ENCODE peak calls at places on chromosomes 13 and 19, in five cellular contexts. One of them, this sample, is unnamed.

GRCh38 chr19:5345895-5346386 is 5.3 kb upstream of the PTPRS start:
- DNase-seq in esophagus squamous epithelium: no peak
- DNase-seq in dorsolateral prefrontal cortex: no peak
- DNase-seq in neural progenitor cell: no peak
- DNase-seq in right lobe of liver: no peak
- DNase-seq in this sample: no peak

GRCh38 chr19:29645911-29646310 is 19.4 kb upstream of the PLEKHF1 start:
- DNase-seq in dorsolateral prefrontal cortex: no peak
- DNase-seq in esophagus squamous epithelium: no peak
- DNase-seq in right lobe of liver: peak
- DNase-seq in neural progenitor cell: no peak
- DNase-seq in this sample: no peak

GRCh38 chr19:43767316-43767715 is 12.6 kb upstream of the SMG9 start:
- DNase-seq in esophagus squamous epithelium: no peak
- DNase-seq in neural progenitor cell: no peak
- DNase-seq in dorsolateral prefrontal cortex: no peak
- DNase-seq in right lobe of liver: no peak
- DNase-seq in this sample: no peak

GRCh38 chr13:48412100-48412556 is 785 bp downstream of the LPAR6 start:
- DNase-seq in dorsolateral prefrontal cortex: no peak
- DNase-seq in neural progenitor cell: no peak
- DNase-seq in esophagus squamous epithelium: no peak
- DNase-seq in right lobe of liver: no peak
- DNase-seq in this sample: no peak

GRCh38 chr13:112637017-112637801 is 49.3 kb upstream of the TUBGCP3 start:
- DNase-seq in neural progenitor cell: no peak
- DNase-seq in right lobe of liver: no peak
- DNase-seq in dorsolateral prefrontal cortex: no peak
- DNase-seq in esophagus squamous epithelium: no peak
- DNase-seq in this sample: no peak

GRCh38 chr13:99614465-99614885 is 113.2 kb downstream of the TM9SF2 start:
- DNase-seq in right lobe of liver: peak
- DNase-seq in neural progenitor cell: no peak
- DNase-seq in esophagus squamous epithelium: no peak
- DNase-seq in dorsolateral prefrontal cortex: no peak
- DNase-seq in this sample: no peak

GRCh38 chr13:50484472-50485113 is 358.9 kb downstream of the DLEU7 start:
- DNase-seq in neural progenitor cell: no peak
- DNase-seq in dorsolateral prefrontal cortex: no peak
- DNase-seq in esophagus squamous epithelium: no peak
- DNase-seq in right lobe of liver: no peak
- DNase-seq in this sample: no peak

GRCh38 chr13:20901668-20902437 is 693 bp downstream of the XPO4 start:
- DNase-seq in dorsolateral prefrontal cortex: peak
- DNase-seq in neural progenitor cell: peak
- DNase-seq in esophagus squamous epithelium: no peak
- DNase-seq in right lobe of liver: peak
- DNase-seq in this sample: no peak

GRCh38 chr13:114284680-114285079 is 3.3 kb downstream of the UPF3A start:
- DNase-seq in right lobe of liver: no peak
- DNase-seq in dorsolateral prefrontal cortex: no peak
- DNase-seq in esophagus squamous epithelium: no peak
- DNase-seq in neural progenitor cell: no peak
- DNase-seq in this sample: no peak

DNA sequence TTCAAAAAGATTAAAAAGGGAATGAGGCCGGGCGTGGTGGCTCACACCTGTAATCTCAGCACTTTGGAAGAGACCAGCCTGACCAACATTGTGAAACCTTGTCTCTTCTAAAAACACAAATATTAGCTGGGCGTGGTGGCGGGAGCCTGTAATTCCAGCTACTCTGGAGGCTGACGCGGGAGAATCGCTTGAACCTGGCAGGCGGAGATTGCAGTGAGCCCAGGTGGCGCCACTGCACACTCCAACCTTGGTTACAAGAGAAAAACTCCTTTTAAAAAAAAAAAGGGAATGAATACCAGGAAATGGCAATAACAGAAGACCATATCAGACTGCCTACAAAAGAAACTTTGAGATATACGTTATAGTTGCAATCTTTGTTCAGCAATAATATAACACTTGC is 1244.5 kb downstream of the PCDH9 start:
- DNase-seq in neural progenitor cell: peak
- DNase-seq in dorsolateral prefrontal cortex: no peak
- DNase-seq in esophagus squamous epithelium: no peak
- DNase-seq in right lobe of liver: no peak
- DNase-seq in this sample: no peak
- TF ChIP-seq CTCF in neural progenitor cell: peak
- TF ChIP-seq CTCF in dorsolateral prefrontal cortex: no peak
- TF ChIP-seq CTCF in esophagus squamous epithelium: no peak
- TF ChIP-seq CTCF in right lobe of liver: no peak
- TF ChIP-seq CTCF in this sample: no peak

GRCh38 chr19:49116544-49116943 is 2.4 kb downstream of the LIN7B start:
- DNase-seq in right lobe of liver: no peak
- DNase-seq in dorsolateral prefrontal cortex: no peak
- DNase-seq in neural progenitor cell: no peak
- DNase-seq in esophagus squamous epithelium: no peak
- DNase-seq in this sample: no peak
- TF ChIP-seq CTCF in right lobe of liver: no peak
- TF ChIP-seq CTCF in dorsolateral prefrontal cortex: no peak
- TF ChIP-seq CTCF in neural progenitor cell: no peak
- TF ChIP-seq CTCF in esophagus squamous epithelium: no peak
- TF ChIP-seq CTCF in this sample: no peak

GRCh38 chr19:13229246-13229645 is 79.0 kb downstream of the IER2 start:
- DNase-seq in dorsolateral prefrontal cortex: no peak
- DNase-seq in neural progenitor cell: no peak
- DNase-seq in right lobe of liver: no peak
- DNase-seq in esophagus squamous epithelium: no peak
- DNase-seq in this sample: no peak

GRCh38 chr19:13238891-13239534 is 88.8 kb downstream of the IER2 start:
- DNase-seq in dorsolateral prefrontal cortex: no peak
- DNase-seq in neural progenitor cell: no peak
- DNase-seq in esophagus squamous epithelium: no peak
- DNase-seq in right lobe of liver: no peak
- DNase-seq in this sample: no peak

GRCh38 chr19:13231663-13232062 is 81.5 kb downstream of the IER2 start:
- DNase-seq in neural progenitor cell: no peak
- DNase-seq in right lobe of liver: no peak
- DNase-seq in dorsolateral prefrontal cortex: no peak
- DNase-seq in esophagus squamous epithelium: no peak
- DNase-seq in this sample: no peak

GRCh38 chr19:13240312-13241022 is 90.3 kb downstream of the IER2 start:
- DNase-seq in esophagus squamous epithelium: no peak
- DNase-seq in right lobe of liver: no peak
- DNase-seq in neural progenitor cell: no peak
- DNase-seq in dorsolateral prefrontal cortex: no peak
- DNase-seq in this sample: no peak

DNA sequence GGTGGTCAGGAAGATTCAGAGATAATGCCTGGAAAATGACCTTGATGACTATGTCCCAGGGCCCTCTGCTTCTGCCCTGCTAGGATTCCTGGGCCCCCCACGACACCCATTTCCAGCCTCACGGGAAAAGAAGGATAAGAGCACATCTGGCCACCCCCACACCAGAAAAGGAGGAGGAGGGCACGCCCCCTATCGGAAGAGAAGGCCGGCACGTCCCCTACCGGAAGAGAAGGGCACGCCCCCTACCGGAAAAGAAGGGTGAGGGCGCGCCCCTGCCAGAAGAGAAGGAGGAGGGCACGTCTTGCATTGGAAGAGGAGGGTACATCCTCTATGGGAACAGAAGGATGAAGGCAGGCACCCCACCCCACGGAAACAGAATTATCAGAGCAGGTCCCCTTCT is 84.3 kb downstream of the IER2 start:
- DNase-seq in right lobe of liver: peak
- DNase-seq in neural progenitor cell: peak
- DNase-seq in dorsolateral prefrontal cortex: no peak
- DNase-seq in esophagus squamous epithelium: no peak
- DNase-seq in this sample: no peak
- TF ChIP-seq CTCF in right lobe of liver: peak
- TF ChIP-seq CTCF in neural progenitor cell: peak
- TF ChIP-seq CTCF in dorsolateral prefrontal cortex: peak
- TF ChIP-seq CTCF in esophagus squamous epithelium: no peak
- TF ChIP-seq CTCF in this sample: peak

GRCh38 chr13:71754407-71754974 is 112.5 kb downstream of the DACH1 start:
- DNase-seq in neural progenitor cell: no peak
- DNase-seq in right lobe of liver: no peak
- DNase-seq in esophagus squamous epithelium: no peak
- DNase-seq in dorsolateral prefrontal cortex: no peak
- DNase-seq in this sample: no peak
- TF ChIP-seq CTCF in neural progenitor cell: peak
- TF ChIP-seq CTCF in right lobe of liver: no peak
- TF ChIP-seq CTCF in esophagus squamous epithelium: no peak
- TF ChIP-seq CTCF in dorsolateral prefrontal cortex: no peak
- TF ChIP-seq CTCF in this sample: peak

GRCh38 chr19:50465986-50466771 is 10.1 kb upstream of the EMC10 start:
- DNase-seq in esophagus squamous epithelium: no peak
- DNase-seq in dorsolateral prefrontal cortex: no peak
- DNase-seq in right lobe of liver: no peak
- DNase-seq in neural progenitor cell: peak
- DNase-seq in this sample: no peak
- TF ChIP-seq CTCF in esophagus squamous epithelium: no peak
- TF ChIP-seq CTCF in dorsolateral prefrontal cortex: no peak
- TF ChIP-seq CTCF in right lobe of liver: no peak
- TF ChIP-seq CTCF in neural progenitor cell: peak
- TF ChIP-seq CTCF in this sample: no peak

DNA sequence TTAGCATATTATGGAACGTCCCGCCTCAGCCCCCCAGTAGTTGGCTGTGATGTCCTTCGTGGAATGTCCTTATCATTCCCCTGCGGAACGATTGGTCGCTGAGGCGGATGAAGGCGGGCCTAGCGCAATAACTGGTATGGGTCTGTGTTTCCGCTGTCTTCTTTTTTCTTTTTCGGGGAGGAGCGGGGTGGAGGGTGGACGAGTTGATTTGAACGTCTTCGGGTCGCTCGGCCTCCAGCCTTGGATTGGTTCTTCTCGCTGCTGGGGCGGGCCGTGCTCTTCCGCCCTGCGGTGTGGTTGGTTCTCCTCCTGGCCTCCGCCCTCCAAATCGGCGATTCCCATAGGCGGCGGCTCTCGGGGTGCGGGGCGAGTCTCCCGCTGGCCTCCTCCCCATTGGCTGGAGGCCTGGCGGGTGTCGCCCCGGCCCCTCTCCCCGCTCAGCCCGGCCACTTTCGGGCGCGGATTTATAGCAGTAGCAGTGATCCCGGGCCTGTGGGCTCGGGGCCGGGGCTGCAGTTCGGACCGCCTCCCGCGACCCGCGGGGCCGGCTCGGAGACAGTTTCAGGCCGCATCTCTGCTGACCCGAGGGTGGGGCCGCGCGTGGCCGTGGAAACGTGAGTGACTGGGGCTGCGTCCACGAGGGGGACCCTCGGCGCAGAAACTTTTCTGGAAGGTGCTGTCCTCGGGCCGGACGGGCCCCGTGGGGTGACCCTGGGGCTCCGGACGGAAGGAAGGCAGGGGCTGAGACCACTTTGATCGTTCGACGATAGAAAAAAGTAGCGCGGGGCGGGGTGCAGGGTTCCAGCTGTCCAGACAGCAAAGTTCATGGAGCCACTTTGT is 2.1 kb downstream of the ING1 start:
- DNase-seq in neural progenitor cell: peak
- DNase-seq in right lobe of liver: peak
- DNase-seq in esophagus squamous epithelium: peak
- DNase-seq in dorsolateral prefrontal cortex: peak
- DNase-seq in this sample: peak
- TF ChIP-seq CTCF in neural progenitor cell: peak
- TF ChIP-seq CTCF in right lobe of liver: no peak
- TF ChIP-seq CTCF in esophagus squamous epithelium: no peak
- TF ChIP-seq CTCF in dorsolateral prefrontal cortex: no peak
- TF ChIP-seq CTCF in this sample: no peak

DNA sequence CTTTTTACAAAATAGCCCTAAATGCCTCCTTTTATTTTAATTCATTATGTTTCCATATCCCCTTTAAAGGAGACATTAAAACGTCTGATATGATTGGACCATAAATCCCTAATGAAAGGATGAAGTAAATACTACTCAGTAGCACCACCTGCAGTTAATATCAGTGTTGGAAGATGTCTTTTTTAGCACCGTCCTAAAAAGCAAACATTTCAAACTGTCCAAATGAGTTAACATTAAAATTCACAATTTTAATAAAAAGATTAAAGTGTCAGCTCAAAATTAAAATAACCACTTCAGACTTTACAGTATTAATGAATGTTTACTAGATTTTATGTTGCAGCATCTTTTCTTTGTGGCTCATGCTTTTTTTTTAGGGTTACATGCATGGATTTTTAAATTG is 12.3 kb downstream of the ZNF507 start:
- DNase-seq in esophagus squamous epithelium: no peak
- DNase-seq in neural progenitor cell: no peak
- DNase-seq in right lobe of liver: no peak
- DNase-seq in dorsolateral prefrontal cortex: no peak
- DNase-seq in this sample: no peak
- TF ChIP-seq CTCF in esophagus squamous epithelium: no peak
- TF ChIP-seq CTCF in neural progenitor cell: peak
- TF ChIP-seq CTCF in right lobe of liver: peak
- TF ChIP-seq CTCF in dorsolateral prefrontal cortex: peak
- TF ChIP-seq CTCF in this sample: peak